ENCODE peak calls at places on chromosomes 12 and 14, in six cellular contexts. One of them, this sample, is unnamed. For H3K4me1, the result is how much of the 10 kb centered on the place peaks cover.

GRCh38 chr14:101554991-101555668 is 6.2 kb upstream of the DIO3 start:
- DNase-seq in kidney: peak
- DNase-seq in thoracic aorta: no peak
- DNase-seq in body of pancreas: peak
- DNase-seq in OCI-LY7: no peak
- DNase-seq in DND-41: no peak
- DNase-seq in this sample: no peak

GRCh38 chr14:24965934-24966593 is 83.9 kb downstream of the STXBP6 start:
- DNase-seq in kidney: no peak
- DNase-seq in thoracic aorta: no peak
- DNase-seq in DND-41: no peak
- DNase-seq in OCI-LY7: no peak
- DNase-seq in body of pancreas: peak
- DNase-seq in this sample: no peak

GRCh38 chr12:66438601-66439000 is 136.3 kb downstream of the HELB start:
- DNase-seq in DND-41: no peak
- DNase-seq in OCI-LY7: no peak
- DNase-seq in thoracic aorta: no peak
- DNase-seq in body of pancreas: no peak
- DNase-seq in kidney: no peak
- DNase-seq in this sample: no peak

GRCh38 chr12:104921340-104921739 is 36.8 kb downstream of the SLC41A2 start:
- DNase-seq in thoracic aorta: no peak
- DNase-seq in DND-41: no peak
- DNase-seq in body of pancreas: no peak
- DNase-seq in kidney: no peak
- DNase-seq in OCI-LY7: no peak
- DNase-seq in this sample: no peak

GRCh38 chr12:79451988-79452387 is 238.8 kb downstream of the PAWR start:
- DNase-seq in body of pancreas: peak
- DNase-seq in kidney: peak
- DNase-seq in thoracic aorta: peak
- DNase-seq in DND-41: no peak
- DNase-seq in OCI-LY7: no peak
- DNase-seq in this sample: no peak

GRCh38 chr12:52233462-52234141 is 559 bp downstream of the KRT7 start:
- DNase-seq in OCI-LY7: no peak
- DNase-seq in DND-41: no peak
- DNase-seq in kidney: peak
- DNase-seq in thoracic aorta: no peak
- DNase-seq in body of pancreas: peak
- DNase-seq in this sample: no peak

GRCh38 chr12:117695956-117696355 is 272.8 kb downstream of the KSR2 start:
- DNase-seq in OCI-LY7: no peak
- DNase-seq in thoracic aorta: no peak
- DNase-seq in DND-41: no peak
- DNase-seq in kidney: no peak
- DNase-seq in body of pancreas: no peak
- DNase-seq in this sample: no peak

GRCh38 chr12:80877706-80878384 is 59.9 kb downstream of the LIN7A start:
- DNase-seq in body of pancreas: no peak
- DNase-seq in kidney: no peak
- DNase-seq in DND-41: no peak
- DNase-seq in thoracic aorta: no peak
- DNase-seq in OCI-LY7: no peak
- DNase-seq in this sample: no peak

GRCh38 chr14:91398192-91398591 is 19.4 kb downstream of the CCDC88C start:
- DNase-seq in DND-41: no peak
- DNase-seq in OCI-LY7: no peak
- DNase-seq in kidney: no peak
- DNase-seq in thoracic aorta: no peak
- DNase-seq in body of pancreas: no peak
- DNase-seq in this sample: no peak
- H3K4me1 ChIP-seq in DND-41: half or more
- H3K4me1 ChIP-seq in OCI-LY7: half or more
- H3K4me1 ChIP-seq in kidney: under half
- H3K4me1 ChIP-seq in thoracic aorta: under half
- H3K4me1 ChIP-seq in body of pancreas: half or more
- H3K4me1 ChIP-seq in this sample: under half

GRCh38 chr14:91143862-91144261 is 30.0 kb downstream of the DGLUCY start:
- DNase-seq in DND-41: no peak
- DNase-seq in body of pancreas: peak
- DNase-seq in kidney: peak
- DNase-seq in thoracic aorta: peak
- DNase-seq in OCI-LY7: no peak
- DNase-seq in this sample: peak
- H3K4me3 ChIP-seq in DND-41: no peak
- H3K4me3 ChIP-seq in body of pancreas: no peak
- H3K4me3 ChIP-seq in kidney: no peak
- H3K4me3 ChIP-seq in thoracic aorta: no peak
- H3K4me3 ChIP-seq in OCI-LY7: no peak
- H3K4me3 ChIP-seq in this sample: no peak

GRCh38 chr12:58008658-58009057 is 67.3 kb downstream of the ATP23 start:
- DNase-seq in DND-41: no peak
- DNase-seq in thoracic aorta: no peak
- DNase-seq in kidney: no peak
- DNase-seq in OCI-LY7: no peak
- DNase-seq in body of pancreas: no peak
- DNase-seq in this sample: no peak

GRCh38 chr12:58011676-58012075 is 70.3 kb downstream of the ATP23 start:
- DNase-seq in OCI-LY7: no peak
- DNase-seq in thoracic aorta: no peak
- DNase-seq in kidney: no peak
- DNase-seq in DND-41: no peak
- DNase-seq in body of pancreas: no peak
- DNase-seq in this sample: no peak

GRCh38 chr12:58007875-58008274 is 66.5 kb downstream of the ATP23 start:
- DNase-seq in DND-41: no peak
- DNase-seq in kidney: no peak
- DNase-seq in OCI-LY7: no peak
- DNase-seq in thoracic aorta: no peak
- DNase-seq in body of pancreas: no peak
- DNase-seq in this sample: no peak

GRCh38 chr12:58009355-58009754 is 68.0 kb downstream of the ATP23 start:
- DNase-seq in OCI-LY7: no peak
- DNase-seq in thoracic aorta: no peak
- DNase-seq in body of pancreas: no peak
- DNase-seq in DND-41: no peak
- DNase-seq in kidney: no peak
- DNase-seq in this sample: no peak
- TF ChIP-seq CTCF in OCI-LY7: no peak
- TF ChIP-seq CTCF in thoracic aorta: no peak
- TF ChIP-seq CTCF in body of pancreas: no peak
- TF ChIP-seq CTCF in DND-41: no peak
- TF ChIP-seq CTCF in kidney: no peak
- TF ChIP-seq CTCF in this sample: no peak

DNA sequence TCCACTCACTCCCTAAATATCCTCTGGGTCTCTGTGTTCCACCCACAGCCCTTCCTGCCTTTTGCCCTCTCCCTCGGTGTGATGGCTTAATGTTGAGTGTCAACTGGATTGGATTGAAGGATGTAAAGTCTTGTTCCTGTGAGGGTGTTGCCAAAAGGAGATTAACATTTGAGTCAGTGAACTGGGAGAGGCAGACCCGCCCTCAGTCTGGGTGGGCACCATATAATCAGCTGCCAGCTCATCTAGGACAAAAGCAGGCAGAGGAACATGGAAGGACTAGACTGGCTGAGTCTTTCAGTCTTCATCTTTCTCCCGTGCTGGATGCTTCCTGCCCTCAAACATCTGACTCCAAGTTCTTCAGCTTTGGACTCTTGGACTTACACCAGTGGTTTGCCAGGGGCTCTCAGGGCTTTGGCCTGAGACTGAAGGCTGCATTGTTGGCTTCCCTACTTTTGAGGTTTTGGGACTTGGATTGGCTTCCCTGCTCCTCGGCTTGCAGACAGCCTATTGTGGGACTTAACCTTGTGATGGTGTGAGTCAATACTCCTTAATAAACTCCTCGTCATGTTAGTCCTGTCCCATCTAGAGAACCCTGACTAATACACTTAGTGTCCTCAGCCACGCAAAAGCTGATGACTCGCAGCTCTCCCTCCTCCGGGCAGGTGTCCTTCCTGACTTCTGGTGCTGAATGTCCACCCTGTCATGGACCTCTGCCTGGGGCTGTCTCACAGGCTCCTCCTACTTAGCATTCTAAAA is 5.9 kb downstream of the DGLUCY start:
- DNase-seq in body of pancreas: no peak
- DNase-seq in DND-41: no peak
- DNase-seq in kidney: no peak
- DNase-seq in thoracic aorta: no peak
- DNase-seq in OCI-LY7: no peak
- DNase-seq in this sample: no peak
- H3K4me1 ChIP-seq in body of pancreas: under half
- H3K4me1 ChIP-seq in DND-41: under half
- H3K4me1 ChIP-seq in kidney: under half
- H3K4me1 ChIP-seq in thoracic aorta: under half
- H3K4me1 ChIP-seq in OCI-LY7: under half
- H3K4me1 ChIP-seq in this sample: under half

GRCh38 chr12:129337413-129337812 is 484.1 kb downstream of the GLT1D1 start:
- DNase-seq in DND-41: no peak
- DNase-seq in body of pancreas: no peak
- DNase-seq in thoracic aorta: no peak
- DNase-seq in OCI-LY7: no peak
- DNase-seq in kidney: no peak
- DNase-seq in this sample: no peak

GRCh38 chr12:129335773-129336172 is 482.5 kb downstream of the GLT1D1 start:
- DNase-seq in OCI-LY7: no peak
- DNase-seq in body of pancreas: no peak
- DNase-seq in thoracic aorta: no peak
- DNase-seq in kidney: no peak
- DNase-seq in DND-41: no peak
- DNase-seq in this sample: no peak

GRCh38 chr12:129331356-129332085 is 478.2 kb downstream of the GLT1D1 start:
- DNase-seq in thoracic aorta: no peak
- DNase-seq in OCI-LY7: no peak
- DNase-seq in kidney: no peak
- DNase-seq in DND-41: no peak
- DNase-seq in body of pancreas: no peak
- DNase-seq in this sample: no peak

GRCh38 chr12:129332286-129332685 is 479.0 kb downstream of the GLT1D1 start:
- DNase-seq in OCI-LY7: no peak
- DNase-seq in body of pancreas: no peak
- DNase-seq in thoracic aorta: no peak
- DNase-seq in kidney: no peak
- DNase-seq in DND-41: no peak
- DNase-seq in this sample: no peak
- H3K4me3 ChIP-seq in OCI-LY7: no peak
- H3K4me3 ChIP-seq in body of pancreas: no peak
- H3K4me3 ChIP-seq in thoracic aorta: no peak
- H3K4me3 ChIP-seq in kidney: no peak
- H3K4me3 ChIP-seq in DND-41: no peak
- H3K4me3 ChIP-seq in this sample: no peak

GRCh38 chr12:12200363-12200762 is 66.5 kb downstream of the LRP6 start:
- DNase-seq in DND-41: no peak
- DNase-seq in kidney: no peak
- DNase-seq in OCI-LY7: no peak
- DNase-seq in body of pancreas: no peak
- DNase-seq in thoracic aorta: no peak
- DNase-seq in this sample: no peak
- TF ChIP-seq CTCF in DND-41: no peak
- TF ChIP-seq CTCF in kidney: no peak
- TF ChIP-seq CTCF in OCI-LY7: no peak
- TF ChIP-seq CTCF in body of pancreas: no peak
- TF ChIP-seq CTCF in thoracic aorta: no peak
- TF ChIP-seq CTCF in this sample: no peak

GRCh38 chr12:57092529-57092862 is 3.6 kb downstream of the NAB2 start:
- DNase-seq in thoracic aorta: no peak
- DNase-seq in body of pancreas: no peak
- DNase-seq in kidney: no peak
- DNase-seq in DND-41: no peak
- DNase-seq in OCI-LY7: no peak
- DNase-seq in this sample: no peak

GRCh38 chr12:57089259-57090245 is 638 bp downstream of the NAB2 start:
- DNase-seq in kidney: peak
- DNase-seq in DND-41: peak
- DNase-seq in thoracic aorta: no peak
- DNase-seq in body of pancreas: peak
- DNase-seq in OCI-LY7: peak
- DNase-seq in this sample: peak

GRCh38 chr12:57090456-57090855 is 1.5 kb downstream of the NAB2 start:
- DNase-seq in DND-41: no peak
- DNase-seq in thoracic aorta: no peak
- DNase-seq in kidney: no peak
- DNase-seq in body of pancreas: no peak
- DNase-seq in OCI-LY7: no peak
- DNase-seq in this sample: no peak

GRCh38 chr12:57091633-57092528 is 3.0 kb downstream of the NAB2 start:
- DNase-seq in OCI-LY7: no peak
- DNase-seq in thoracic aorta: no peak
- DNase-seq in kidney: no peak
- DNase-seq in DND-41: no peak
- DNase-seq in body of pancreas: no peak
- DNase-seq in this sample: no peak

GRCh38 chr12:57090924-57091632 is 2.2 kb downstream of the NAB2 start:
- DNase-seq in kidney: no peak
- DNase-seq in DND-41: no peak
- DNase-seq in thoracic aorta: no peak
- DNase-seq in body of pancreas: no peak
- DNase-seq in OCI-LY7: no peak
- DNase-seq in this sample: no peak
- H3K4me1 ChIP-seq in kidney: under half
- H3K4me1 ChIP-seq in DND-41: under half
- H3K4me1 ChIP-seq in thoracic aorta: half or more
- H3K4me1 ChIP-seq in body of pancreas: under half
- H3K4me1 ChIP-seq in OCI-LY7: under half
- H3K4me1 ChIP-seq in this sample: under half

DNA sequence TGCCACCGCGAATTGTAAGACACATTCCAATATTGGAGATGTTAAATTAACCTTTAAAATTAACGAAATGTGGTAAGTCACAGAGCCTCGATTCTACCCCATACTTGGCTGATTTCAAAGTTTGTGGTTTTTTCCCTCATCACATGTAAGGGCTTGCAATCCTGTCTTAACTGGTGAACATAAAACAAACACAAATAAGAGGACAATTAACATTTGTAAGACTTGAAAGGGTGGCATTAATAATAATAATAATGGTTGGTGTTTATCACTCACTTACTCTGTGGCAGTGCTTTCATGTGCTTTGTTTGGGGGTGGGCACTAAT is 26.6 kb downstream of the PPFIBP1 start:
- DNase-seq in OCI-LY7: no peak
- DNase-seq in kidney: no peak
- DNase-seq in thoracic aorta: no peak
- DNase-seq in DND-41: no peak
- DNase-seq in body of pancreas: no peak
- DNase-seq in this sample: no peak
- H3K4me3 ChIP-seq in OCI-LY7: no peak
- H3K4me3 ChIP-seq in kidney: no peak
- H3K4me3 ChIP-seq in thoracic aorta: no peak
- H3K4me3 ChIP-seq in DND-41: no peak
- H3K4me3 ChIP-seq in body of pancreas: no peak
- H3K4me3 ChIP-seq in this sample: no peak

GRCh38 chr12:124709722-124710656 is 142.6 kb upstream of the NCOR2 start:
- DNase-seq in kidney: peak
- DNase-seq in DND-41: no peak
- DNase-seq in thoracic aorta: no peak
- DNase-seq in OCI-LY7: no peak
- DNase-seq in body of pancreas: no peak
- DNase-seq in this sample: peak
- TF ChIP-seq CTCF in kidney: no peak
- TF ChIP-seq CTCF in DND-41: no peak
- TF ChIP-seq CTCF in thoracic aorta: no peak
- TF ChIP-seq CTCF in OCI-LY7: no peak
- TF ChIP-seq CTCF in body of pancreas: no peak
- TF ChIP-seq CTCF in this sample: no peak

This sample was measured in lung.